ENCODE peak calls at places on chromosomes 16 and 17, in four cellular contexts. One of them, this sample, is unnamed. For H4K20me1, the result is how much of the 10 kb centered on the place peaks cover.

GRCh38 chr16:88347656-88348376 is 34.9 kb upstream of the ZNF469 start:
- DNase-seq in Karpas-422: peak
- DNase-seq in HCT116: no peak
- DNase-seq in MM.1S: no peak
- DNase-seq in this sample: no peak

GRCh38 chr17:64765191-64765889 is 103.2 kb upstream of the SMURF2 start:
- DNase-seq in Karpas-422: no peak
- DNase-seq in HCT116: no peak
- DNase-seq in MM.1S: no peak
- DNase-seq in this sample: no peak

GRCh38 chr16:68079616-68080344 is 5.4 kb upstream of the NFATC3 start:
- DNase-seq in Karpas-422: no peak
- DNase-seq in HCT116: no peak
- DNase-seq in MM.1S: no peak
- DNase-seq in this sample: no peak

GRCh38 chr16:15564619-15565339 is 78.2 kb downstream of the MARF1 start:
- DNase-seq in Karpas-422: no peak
- DNase-seq in HCT116: no peak
- DNase-seq in MM.1S: no peak
- DNase-seq in this sample: no peak

GRCh38 chr16:60110531-60110930 is 1376.4 kb upstream of the GOT2 start:
- DNase-seq in Karpas-422: no peak
- DNase-seq in HCT116: no peak
- DNase-seq in MM.1S: no peak
- DNase-seq in this sample: no peak

GRCh38 chr17:14873540-14873939 is 391.6 kb downstream of the PMP22 start:
- DNase-seq in Karpas-422: no peak
- DNase-seq in HCT116: no peak
- DNase-seq in MM.1S: no peak
- DNase-seq in this sample: no peak

GRCh38 chr17:40854175-40854814 is 12.7 kb downstream of the KRT12 start:
- DNase-seq in Karpas-422: no peak
- DNase-seq in HCT116: peak
- DNase-seq in MM.1S: no peak
- DNase-seq in this sample: peak

GRCh38 chr17:39096435-39097158 is 54.8 kb downstream of the PLXDC1 start:
- DNase-seq in Karpas-422: no peak
- DNase-seq in HCT116: no peak
- DNase-seq in MM.1S: no peak
- DNase-seq in this sample: no peak

GRCh38 chr17:67096609-67097008 is 52.3 kb downstream of the CACNG1 start:
- DNase-seq in Karpas-422: no peak
- DNase-seq in HCT116: no peak
- DNase-seq in MM.1S: no peak
- DNase-seq in this sample: no peak

GRCh38 chr16:49352923-49353322 is 20.7 kb upstream of the C16orf78 start:
- DNase-seq in Karpas-422: peak
- DNase-seq in HCT116: peak
- DNase-seq in MM.1S: no peak
- DNase-seq in this sample: no peak

GRCh38 chr16:17638134-17638533 is 167.4 kb upstream of the XYLT1 start:
- DNase-seq in Karpas-422: no peak
- DNase-seq in HCT116: no peak
- DNase-seq in MM.1S: no peak
- DNase-seq in this sample: no peak

GRCh38 chr16:10738231-10739077 is 5.2 kb upstream of the NUBP1 start:
- DNase-seq in Karpas-422: peak
- DNase-seq in HCT116: peak
- DNase-seq in MM.1S: peak
- DNase-seq in this sample: peak

GRCh38 chr17:45315583-45316270 is 1.1 kb downstream of the MAP3K14 start:
- DNase-seq in Karpas-422: peak
- DNase-seq in HCT116: no peak
- DNase-seq in MM.1S: no peak
- DNase-seq in this sample: no peak
- H3K9ac ChIP-seq in Karpas-422: peak
- H3K9ac ChIP-seq in HCT116: peak
- H3K9ac ChIP-seq in MM.1S: peak
- H3K9ac ChIP-seq in this sample: peak

GRCh38 chr17:29120439-29120838 is 59.8 kb downstream of the MYO18A start:
- DNase-seq in Karpas-422: no peak
- DNase-seq in HCT116: no peak
- DNase-seq in MM.1S: no peak
- DNase-seq in this sample: no peak
- H4K20me1 ChIP-seq in Karpas-422: under half
- H4K20me1 ChIP-seq in HCT116: under half
- H4K20me1 ChIP-seq in MM.1S: under half
- H4K20me1 ChIP-seq in this sample: under half

DNA sequence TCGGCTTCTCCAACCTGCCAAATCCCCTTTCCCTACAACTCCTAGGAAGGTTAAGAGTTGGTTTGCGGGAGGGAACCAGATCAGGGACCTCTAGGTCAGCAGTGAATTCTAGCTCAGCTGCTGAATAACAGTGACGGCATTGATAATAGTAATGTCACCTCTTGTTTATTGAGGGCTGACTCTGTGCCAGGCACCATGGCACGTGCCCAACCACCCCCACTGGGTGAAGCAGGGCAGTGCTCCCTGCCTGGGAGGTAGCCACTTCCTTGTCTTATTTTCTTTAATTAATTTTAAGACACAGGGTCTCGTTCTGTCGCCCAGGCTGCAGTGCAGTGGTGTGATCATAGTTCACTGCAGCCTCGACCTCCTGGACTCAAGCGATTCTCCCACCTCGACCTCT is 5.5 kb upstream of the PPL start:
- DNase-seq in Karpas-422: no peak
- DNase-seq in HCT116: no peak
- DNase-seq in MM.1S: no peak
- DNase-seq in this sample: no peak
- H3K4me2 ChIP-seq in Karpas-422: no peak
- H3K4me2 ChIP-seq in HCT116: peak
- H3K4me2 ChIP-seq in MM.1S: no peak
- H3K4me2 ChIP-seq in this sample: peak

GRCh38 chr17:77127735-77128361 is 12.9 kb upstream of the SEC14L1 start:
- DNase-seq in Karpas-422: no peak
- DNase-seq in HCT116: no peak
- DNase-seq in MM.1S: no peak
- DNase-seq in this sample: peak
- H3K9ac ChIP-seq in Karpas-422: no peak
- H3K9ac ChIP-seq in HCT116: no peak
- H3K9ac ChIP-seq in MM.1S: no peak
- H3K9ac ChIP-seq in this sample: no peak

This sample was measured in astrocyte.